ENCODE peak calls at places on chromosomes 16 and 17, in ten cellular contexts. K is psoas muscle; Y is fibroblast of pulmonary artery; P is brain microvascular endothelial cell; F is foreskin fibroblast; C is CD8-positive, alpha-beta T cell; Z is ovary; W is adrenal gland; O is upper lobe of right lung; J is mammary epithelial cell. X is an unnamed sample.

GRCh38 chr17:32285286-32285685 is 19.7 kb downstream of the RHBDL3 start:
- DNase-seq in Z (no peak), C (no peak), W (no peak), O (no peak), F (no peak), Y (no peak), P (no peak), J (no peak), K (no peak), X (no peak)

GRCh38 chr17:19384723-19385391 is 2.1 kb downstream of the MFAP4 start:
- DNase-seq in Z (peak), Y (peak), O (peak), J (no peak), K (peak), W (peak), P (no peak), C (no peak), F (peak), X (peak)

GRCh38 chr16:69444873-69445517 is 20.6 kb downstream of the CYB5B start:
- DNase-seq in C (no peak), Z (no peak), F (no peak), P (no peak), O (no peak), J (no peak), K (no peak), W (no peak), Y (peak), X (peak)

GRCh38 chr17:60971515-60972369 is 294.1 kb downstream of the BCAS3 start:
- DNase-seq in F (peak), Z (peak), W (peak), O (no peak), Y (peak), P (peak), J (peak), C (no peak), K (no peak), X (peak)

GRCh38 chr17:40564195-40564882 is 933 bp downstream of the CCR7 start:
- DNase-seq in W (no peak), K (peak), P (no peak), Z (no peak), Y (no peak), J (no peak), C (no peak), F (no peak), O (no peak), X (no peak)

GRCh38 chr16:82796047-82796446 is 169.3 kb downstream of the CDH13 start:
- DNase-seq in Z (no peak), W (no peak), P (no peak), F (no peak), O (no peak), J (no peak), Y (no peak), K (no peak), C (no peak), X (no peak)

GRCh38 chr16:57764341-57765159 is 29.0 kb downstream of the KATNB1 start:
- DNase-seq in J (peak), Y (peak), C (no peak), O (no peak), P (peak), Z (no peak), W (peak), K (peak), F (peak), X (peak)

GRCh38 chr17:55770220-55770870 is 19.5 kb downstream of the PCTP start:
- DNase-seq in P (peak), C (no peak), Z (no peak), K (no peak), W (no peak), Y (peak), F (peak), J (peak), O (no peak), X (peak)

GRCh38 chr16:24673155-24673554 is 56.3 kb upstream of the TNRC6A start:
- DNase-seq in Z (no peak), J (no peak), O (no peak), P (no peak), C (no peak), F (no peak), W (no peak), Y (no peak), K (no peak), X (no peak)

GRCh38 chr16:72947379-72948237 is 100.3 kb downstream of the ZFHX3 start:
- DNase-seq in O (no peak), J (no peak), F (no peak), P (peak), Z (no peak), K (peak), W (peak), Y (no peak), C (no peak), X (no peak)

GRCh38 chr16:28210979-28211505 is 723 bp downstream of the XPO6 start:
- DNase-seq in Y (peak), P (peak), W (peak), O (peak), J (peak), C (peak), Z (peak), K (peak), F (peak), X (peak)

GRCh38 chr16:50478773-50479149 is 69.4 kb upstream of the NKD1 start:
- DNase-seq in W (no peak), Z (no peak), P (no peak), C (no peak), K (no peak), O (no peak), J (peak), Y (no peak), F (no peak), X (no peak)

GRCh38 chr17:73643012-73643845 is 1.0 kb downstream of the SDK2 start:
- DNase-seq in F (peak), Y (no peak), O (peak), C (no peak), P (no peak), J (peak), K (peak), W (no peak), Z (no peak), X (no peak)

GRCh38 chr17:43909537-43910231 is 2.3 kb upstream of the MPP2 start:
- DNase-seq in J (no peak), C (no peak), Y (no peak), P (no peak), W (no peak), Z (no peak), O (no peak), K (no peak), F (no peak), X (no peak)

GRCh38 chr17:7045492-7046126 is 1.7 kb upstream of the SLC16A11 start:
- DNase-seq in O (no peak), Y (peak), C (no peak), W (no peak), F (peak), Z (no peak), J (peak), P (peak), K (no peak), X (peak)

GRCh38 chr17:4789701-4789950 is 862 bp downstream of the GLTPD2 start:
- DNase-seq in O (no peak), P (no peak), W (no peak), F (no peak), C (no peak), J (no peak), Z (no peak), K (no peak), Y (no peak), X (no peak)

GRCh38 chr17:28119049-28119448 is 76.6 kb downstream of the NLK start:
- DNase-seq in F (no peak), O (no peak), Z (no peak), W (no peak), K (no peak), Y (no peak), C (no peak), P (no peak), J (no peak), X (no peak)

GRCh38 chr17:36183811-36184765 is 7.7 kb upstream of the TBC1D3B start:
- DNase-seq in Y (no peak), C (no peak), F (no peak), W (no peak), O (no peak), P (no peak), J (no peak), K (no peak), Z (no peak), X (no peak)

GRCh38 chr16:20740901-20741491 is 622 bp downstream of the THUMPD1 start:
- DNase-seq in Y (peak), W (peak), Z (peak), J (peak), C (peak), P (peak), K (peak), F (peak), O (peak), X (peak)

GRCh38 chr17:46977750-46978488 is 1.1 kb downstream of the RPRML start:
- DNase-seq in P (no peak), K (no peak), O (no peak), Y (no peak), J (no peak), C (no peak), Z (no peak), W (no peak), F (no peak), X (no peak)

GRCh38 chr17:35286120-35286781 is 43.4 kb downstream of the SLFN5 start:
- DNase-seq in C (no peak), O (no peak), P (no peak), Y (peak), F (no peak), Z (no peak), K (no peak), J (no peak), W (no peak), X (peak)

GRCh38 chr17:75327757-75328156 is 38.5 kb upstream of the SLC25A19 start:
- DNase-seq in J (no peak), W (no peak), P (no peak), C (no peak), Y (no peak), F (no peak), K (no peak), Z (no peak), O (no peak), X (no peak)

GRCh38 chr17:74474043-74474792 is 7.8 kb downstream of the CD300A start:
- DNase-seq in K (no peak), F (no peak), Y (no peak), O (no peak), W (no peak), Z (no peak), J (no peak), C (no peak), P (no peak), X (no peak)

GRCh38 chr17:48555183-48555615 is 10.3 kb upstream of the HOXB2 start:
- DNase-seq in K (no peak), F (peak), O (no peak), Z (no peak), P (no peak), W (peak), Y (peak), J (peak), C (no peak), X (peak)

GRCh38 chr16:26005336-26005735 is 313.6 kb downstream of the HS3ST4 start:
- DNase-seq in F (no peak), K (no peak), O (no peak), Y (no peak), P (no peak), Z (no peak), W (no peak), C (no peak), J (no peak), X (no peak)

GRCh38 chr17:50139950-50140885 is 10.3 kb upstream of the SAMD14 start:
- DNase-seq in C (peak), Y (peak), J (peak), O (peak), F (peak), K (peak), W (peak), P (peak), Z (peak), X (peak)

GRCh38 chr16:85394511-85395206 is 218.5 kb upstream of the GSE1 start:
- DNase-seq in C (no peak), F (no peak), W (no peak), O (peak), P (no peak), Z (no peak), Y (no peak), J (no peak), K (peak), X (no peak)

GRCh38 chr16:30551781-30552180 is 6.4 kb downstream of the ZNF764 start:
- DNase-seq in W (no peak), Y (no peak), P (no peak), Z (no peak), J (no peak), C (no peak), K (no peak), F (no peak), O (peak), X (no peak)

GRCh38 chr17:55561973-55562495 is 50.8 kb upstream of the SMIM36 start:
- DNase-seq in J (no peak), F (no peak), Y (no peak), Z (no peak), W (no peak), C (no peak), P (no peak), O (no peak), K (no peak), X (no peak)

GRCh38 chr16:50315346-50315997 is 49.1 kb downstream of the ADCY7 start:
- DNase-seq in Z (no peak), P (no peak), J (no peak), C (no peak), K (no peak), W (peak), Y (no peak), O (no peak), F (no peak), X (no peak)

GRCh38 chr17:45009676-45010467 is 41.6 kb downstream of the DCAKD start:
- DNase-seq in K (no peak), Y (no peak), J (no peak), Z (no peak), C (no peak), O (no peak), F (no peak), P (no peak), W (no peak), X (no peak)

GRCh38 chr17:57210224-57210553 is 46.1 kb upstream of the MSI2 start:
- DNase-seq in J (peak), K (no peak), O (no peak), P (no peak), Z (no peak), Y (no peak), F (no peak), W (no peak), C (no peak), X (peak)

GRCh38 chr17:83191388-83192160 is 112.2 kb downstream of the METRNL start:
- DNase-seq in J (no peak), F (no peak), W (no peak), P (no peak), K (peak), C (no peak), Y (no peak), Z (peak), O (no peak), X (no peak)

GRCh38 chr16:7964717-7965116 is 625.6 kb downstream of the TMEM114 start:
- DNase-seq in O (no peak), Y (no peak), J (no peak), W (no peak), K (no peak), F (no peak), C (no peak), Z (no peak), P (no peak), X (no peak)

GRCh38 chr17:81666092-81666341 is 388 bp downstream of the OXLD1 start:
- DNase-seq in W (no peak), O (no peak), K (no peak), P (peak), C (no peak), Y (peak), Z (no peak), F (no peak), J (no peak), X (no peak)

GRCh38 chr17:72515291-72516065 is 394.7 kb downstream of the SOX9 start:
- DNase-seq in Z (no peak), C (no peak), Y (peak), K (no peak), F (peak), O (no peak), W (no peak), J (no peak), P (peak), X (peak)

GRCh38 chr17:45129426-45129939 is 2.8 kb downstream of the PLCD3 start:
- DNase-seq in Y (no peak), F (no peak), P (no peak), J (no peak), C (no peak), W (peak), Z (peak), K (peak), O (no peak), X (no peak)

GRCh38 chr17:73552300-73553088 is 91.8 kb downstream of the SDK2 start:
- DNase-seq in Y (no peak), O (no peak), F (no peak), P (no peak), J (no peak), C (no peak), K (no peak), W (no peak), Z (no peak), X (no peak)

GRCh38 chr17:1197781-1198490 is 18.2 kb upstream of the ABR start:
- DNase-seq in O (peak), C (peak), Y (peak), Z (peak), K (peak), F (no peak), W (peak), P (no peak), J (no peak), X (no peak)
- H3K4me3 ChIP-seq in O (no peak), C (peak), Y (no peak), Z (no peak), K (no peak), F (no peak), W (no peak), P (no peak), J (no peak), X (no peak)

GRCh38 chr17:79305831-79306687 is 231.4 kb downstream of the ENGASE start:
- DNase-seq in C (no peak), Z (peak), J (no peak), K (peak), F (peak), P (no peak), W (peak), Y (peak), O (no peak), X (no peak)
- TF ChIP-seq CTCF in C (no peak), Z (no peak), J (no peak), K (peak), F (no peak), P (no peak), W (no peak), Y (no peak), O (no peak), X (no peak)

GRCh38 chr16:1494711-1495110 is 1.6 kb downstream of the TELO2 start:
- DNase-seq in F (peak), W (no peak), K (peak), Y (peak), O (no peak), P (no peak), Z (no peak), J (no peak), C (no peak), X (peak)
- H3K4me3 ChIP-seq in F (peak), W (no peak), K (peak), Y (no peak), O (no peak), P (no peak), Z (no peak), J (no peak), C (no peak), X (peak)

DNA sequence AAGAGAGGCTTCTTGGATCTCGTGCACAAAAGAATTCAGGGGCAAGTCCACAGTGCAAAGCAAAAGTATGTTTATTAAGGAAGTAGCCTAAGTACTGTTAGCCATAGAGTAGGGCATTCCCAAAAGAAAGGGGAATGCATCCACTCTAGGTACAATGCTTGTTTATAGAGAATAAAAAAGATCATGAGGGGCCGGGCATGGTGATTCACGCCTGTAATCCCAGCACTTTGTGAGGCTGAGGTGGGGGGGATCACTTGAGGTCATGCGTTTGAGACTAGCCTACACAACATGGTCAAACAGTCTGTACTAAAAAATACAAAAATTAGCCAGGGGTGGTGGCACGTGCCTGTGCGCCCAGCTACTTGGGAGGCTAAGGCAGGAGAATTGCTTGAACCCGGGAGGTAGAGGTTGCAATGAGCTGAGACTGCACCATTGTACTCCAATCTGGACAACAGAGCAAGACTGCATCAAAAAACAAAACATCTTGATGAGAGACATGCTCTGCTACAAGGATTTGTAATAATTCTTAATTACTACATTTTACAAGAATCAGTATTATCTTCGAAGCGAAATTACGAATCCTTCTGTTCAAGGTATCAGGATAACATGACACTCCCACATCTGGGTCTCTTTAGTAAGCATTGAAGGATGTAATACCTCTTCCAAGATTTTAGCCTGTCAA is 191.6 kb downstream of the CPPED1 start:
- DNase-seq in J (no peak), O (no peak), Z (no peak), K (no peak), P (no peak), W (no peak), C (no peak), Y (no peak), F (no peak), X (no peak)
- TF ChIP-seq CTCF in J (no peak), O (no peak), Z (no peak), K (no peak), P (no peak), W (no peak), C (no peak), Y (no peak), F (no peak), X (no peak)

GRCh38 chr16:22297871-22298733 is 893 bp downstream of the POLR3E start:
- DNase-seq in O (no peak), W (peak), K (peak), Y (peak), Z (peak), F (peak), C (peak), P (peak), J (peak), X (peak)

GRCh38 chr16:22296225-22297113 is 740 bp upstream of the POLR3E start:
- DNase-seq in Y (no peak), F (no peak), J (no peak), Z (no peak), C (no peak), P (no peak), K (no peak), W (no peak), O (no peak), X (no peak)

GRCh38 chr16:22300427-22301071 is 3.3 kb downstream of the POLR3E start:
- DNase-seq in Z (no peak), J (peak), K (peak), C (no peak), O (no peak), F (peak), W (peak), P (peak), Y (peak), X (peak)

GRCh38 chr16:22297114-22297870 is at the start of gene POLR3E:
- DNase-seq in K (peak), Y (peak), Z (peak), J (peak), O (peak), W (peak), P (peak), C (peak), F (peak), X (peak)

DNA sequence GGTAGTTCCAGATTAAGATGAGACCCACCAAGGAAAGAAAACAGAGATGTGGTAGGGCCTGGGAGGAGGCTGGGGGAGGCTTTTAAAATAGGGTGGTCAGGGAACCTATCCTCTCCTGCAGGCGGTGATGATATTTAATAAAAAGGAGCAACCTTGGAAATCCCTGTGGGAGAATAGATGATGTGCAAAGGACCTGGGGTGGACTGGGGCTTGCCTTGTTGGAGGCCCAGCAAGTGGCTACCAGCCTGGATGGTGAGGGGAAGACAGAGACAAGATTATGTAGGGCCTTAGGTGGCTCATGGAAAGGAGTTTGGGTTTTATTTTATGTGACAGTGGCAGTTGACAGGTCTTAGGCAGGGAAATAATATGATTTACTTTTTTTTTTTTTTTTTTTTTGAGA is 1.8 kb downstream of the POLR3E start:
- DNase-seq in K (no peak), P (no peak), C (no peak), Y (no peak), F (no peak), W (no peak), O (no peak), J (no peak), Z (no peak), X (no peak)
- H3K4me3 ChIP-seq in K (peak), P (no peak), C (peak), Y (no peak), F (no peak), W (no peak), O (peak), J (no peak), Z (no peak), X (no peak)

DNA sequence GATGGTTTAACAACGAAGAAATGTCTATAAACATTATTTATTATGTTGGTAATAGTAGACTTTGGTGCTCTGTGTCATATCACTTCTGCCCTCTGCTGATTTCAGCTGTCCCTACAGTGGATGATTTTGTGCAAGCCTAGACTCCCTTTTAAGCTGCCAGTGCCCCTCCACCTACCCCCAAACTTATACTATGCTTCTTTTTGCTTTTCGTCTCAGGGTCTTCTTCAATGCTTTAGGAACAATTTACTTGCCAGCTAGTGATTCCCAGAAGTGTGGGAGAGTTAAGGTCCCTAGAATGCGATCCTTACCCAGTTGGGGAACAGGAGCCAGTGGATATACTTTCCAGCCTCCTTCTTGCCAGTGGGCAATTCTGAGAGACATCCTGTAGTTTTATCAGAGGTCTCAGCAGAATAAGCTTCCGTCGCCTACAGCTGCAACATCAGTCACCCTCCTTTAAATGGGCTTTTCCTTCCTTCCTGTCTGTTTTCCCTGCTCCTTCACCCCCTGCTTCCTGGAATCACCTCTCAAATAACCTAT is 4.1 kb downstream of the ICAM2 start:
- DNase-seq in Z (no peak), W (no peak), O (no peak), Y (no peak), J (no peak), K (no peak), C (no peak), P (no peak), F (no peak), X (no peak)
- TF ChIP-seq CTCF in Z (no peak), W (peak), O (peak), Y (peak), J (no peak), K (peak), C (peak), P (peak), F (no peak), X (peak)

GRCh38 chr16:54647216-54647615 is 283.4 kb upstream of the IRX5 start:
- DNase-seq in Z (no peak), K (no peak), W (no peak), F (no peak), J (peak), O (no peak), P (no peak), C (no peak), Y (no peak), X (no peak)
- H3K4me3 ChIP-seq in Z (no peak), K (no peak), W (no peak), F (no peak), J (no peak), O (no peak), P (no peak), C (no peak), Y (no peak), X (no peak)

X was measured in cardiac fibroblast.